ENCODE peak calls at places on chromosomes 16 and 17, in five cellular contexts. H is esophagus squamous epithelium, R is uterus, A is cardiac fibroblast, L is heart right ventricle. T is an unnamed sample.
A peak's percentile ranks its signal among the peaks of the same experiment; 100 is the strongest.

GRCh38 chr17:74414510-74414909 is 17.4 kb upstream of the GPRC5C start:
- DNase-seq in H (no peak), R (no peak), A (no peak), L (no peak), T (no peak)

GRCh38 chr17:64448665-64449512 is at the start of gene MILR1:
- DNase-seq in H (no peak), R (peak; percentile 52), A (peak; percentile 96), L (peak; percentile 50), T (peak; percentile 69)

GRCh38 chr16:66751135-66751991 is at the start of gene DYNC1LI2:
- DNase-seq in H (no peak), R (peak; percentile 69), A (peak; percentile 79), L (peak; percentile 84), T (peak; percentile 70)

GRCh38 chr16:11306997-11307638 is 26.0 kb upstream of the PRM1 start:
- DNase-seq in H (no peak), R (no peak), A (no peak), L (no peak), T (no peak)

GRCh38 chr17:61460796-61461585 is 8.8 kb downstream of the TBX4 start:
- DNase-seq in H (no peak), R (no peak), A (no peak), L (no peak), T (no peak)

GRCh38 chr17:81298325-81298990 is 3.4 kb upstream of the SLC38A10 start:
- DNase-seq in H (no peak), R (no peak), A (no peak), L (no peak), T (no peak)

GRCh38 chr17:33261911-33262665 is 31.0 kb downstream of the ASIC2 start:
- DNase-seq in H (no peak), R (no peak), A (no peak), L (no peak), T (no peak)

GRCh38 chr17:30819941-30820705 is 4.4 kb downstream of the CRLF3 start:
- DNase-seq in H (no peak), R (no peak), A (peak; percentile 65), L (no peak), T (no peak)

GRCh38 chr16:84751947-84752346 is 52.1 kb downstream of the USP10 start:
- DNase-seq in H (no peak), R (no peak), A (no peak), L (no peak), T (peak; percentile 42)

GRCh38 chr17:18225562-18226283 is at the start of gene LLGL1:
- DNase-seq in H (no peak), R (no peak), A (peak; percentile 15), L (peak; percentile 35), T (no peak)

GRCh38 chr16:78257376-78257728 is 157.9 kb downstream of the WWOX start:
- DNase-seq in H (no peak), R (no peak), A (no peak), L (no peak), T (no peak)

GRCh38 chr17:73758245-73758644 is 114.0 kb upstream of the SDK2 start:
- DNase-seq in H (no peak), R (no peak), A (no peak), L (no peak), T (no peak)

GRCh38 chr17:65220732-65221131 is 83.6 kb downstream of the RGS9 start:
- DNase-seq in H (no peak), R (no peak), A (no peak), L (no peak), T (no peak)

GRCh38 chr17:39139561-39139960 is 11.9 kb downstream of the PLXDC1 start:
- DNase-seq in H (no peak), R (no peak), A (no peak), L (no peak), T (no peak)

GRCh38 chr17:4407851-4408250 is 25.9 kb upstream of the SPNS3 start:
- DNase-seq in H (no peak), R (no peak), A (no peak), L (no peak), T (no peak)

GRCh38 chr16:728890-729744 is 2.2 kb downstream of the HAGHL start:
- DNase-seq in H (no peak), R (no peak), A (no peak), L (no peak), T (no peak)

DNA sequence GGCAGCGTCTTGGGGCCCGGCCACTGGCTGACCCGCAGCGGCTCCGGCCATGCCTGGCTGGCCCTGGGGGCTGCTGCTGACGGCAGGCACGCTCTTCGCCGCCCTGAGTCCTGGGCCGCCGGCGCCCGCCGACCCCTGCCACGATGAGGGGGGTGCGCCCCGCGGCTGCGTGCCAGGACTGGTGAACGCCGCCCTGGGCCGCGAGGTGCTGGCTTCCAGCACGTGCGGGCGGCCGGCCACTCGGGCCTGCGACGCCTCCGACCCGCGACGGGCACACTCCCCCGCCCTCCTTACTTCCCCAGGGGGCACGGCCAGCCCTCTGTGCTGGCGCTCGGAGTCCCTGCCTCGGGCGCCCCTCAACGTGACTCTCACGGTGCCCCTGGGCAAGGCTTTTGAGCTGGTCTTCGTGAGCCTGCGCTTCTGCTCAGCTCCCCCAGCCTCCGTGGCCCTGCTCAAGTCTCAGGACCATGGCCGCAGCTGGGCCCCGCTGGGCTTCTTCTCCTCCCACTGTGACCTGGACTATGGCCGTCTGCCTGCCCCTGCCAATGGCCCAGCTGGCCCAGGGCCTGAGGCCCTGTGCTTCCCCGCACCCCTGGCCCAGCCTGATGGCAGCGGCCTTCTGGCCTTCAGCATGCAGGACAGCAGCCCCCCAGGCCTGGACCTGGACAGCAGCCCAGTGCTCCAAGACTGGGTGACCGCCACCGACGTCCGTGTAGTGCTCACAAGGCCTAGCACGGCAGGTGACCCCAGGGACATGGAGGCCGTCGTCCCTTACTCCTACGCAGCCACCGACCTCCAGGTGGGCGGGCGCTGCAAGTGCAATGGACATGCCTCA is 773 bp downstream of the NTN3 start:
- DNase-seq in H (no peak), R (no peak), A (no peak), L (no peak), T (no peak)
- H3K4me3 ChIP-seq in H (peak overlapping the region; percentile 36), R (no peak overlapping the region), A (no peak overlapping the region), L (peak overlapping the region; percentile 26), T (peak overlapping the region; percentile 47)

GRCh38 chr16:59205403-59205802 is 471.3 kb upstream of the GOT2 start:
- DNase-seq in H (no peak), R (no peak), A (no peak), L (no peak), T (no peak)

GRCh38 chr16:59212492-59213024 is 478.4 kb upstream of the GOT2 start:
- DNase-seq in H (no peak), R (no peak), A (no peak), L (no peak), T (no peak)

GRCh38 chr16:59214455-59214854 is 480.3 kb upstream of the GOT2 start:
- DNase-seq in H (no peak), R (no peak), A (no peak), L (no peak), T (no peak)

GRCh38 chr16:59213952-59214351 is 479.8 kb upstream of the GOT2 start:
- DNase-seq in H (no peak), R (no peak), A (no peak), L (no peak), T (no peak)

DNA sequence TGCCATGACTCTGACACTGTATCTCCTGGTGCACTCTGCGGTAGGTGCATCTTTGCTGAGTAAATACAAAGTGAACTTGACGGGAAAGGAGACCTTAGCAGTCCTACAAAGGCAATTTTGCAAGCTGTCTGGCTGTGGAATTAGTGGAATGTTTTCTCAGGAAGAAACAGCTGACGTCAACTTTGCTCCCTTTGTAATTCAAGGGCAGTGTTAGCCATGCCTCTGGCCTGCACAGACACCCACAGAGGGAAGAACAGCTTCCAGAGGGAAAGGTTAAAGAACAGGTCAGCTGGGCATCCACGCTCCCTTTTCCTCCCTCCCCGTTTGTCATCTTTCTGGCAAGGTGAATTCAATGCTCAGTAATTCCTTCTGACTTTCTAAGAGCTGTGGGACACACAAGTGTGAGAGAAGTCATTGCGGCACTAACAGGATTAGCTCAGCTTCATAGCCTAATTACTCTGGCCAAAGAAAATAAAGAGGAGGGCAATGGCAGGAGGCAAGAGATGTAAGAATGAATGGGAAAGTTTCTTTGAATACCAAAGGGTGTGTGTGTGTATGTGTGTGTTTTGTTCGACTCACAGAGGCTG is 476.9 kb upstream of the GOT2 start:
- DNase-seq in H (no peak), R (no peak), A (peak; percentile 10), L (peak; percentile 17), T (peak; percentile 58)
- H3K4me3 ChIP-seq in H (no peak overlapping the region), R (no peak overlapping the region), A (no peak overlapping the region), L (no peak overlapping the region), T (no peak overlapping the region)

GRCh38 chr16:88685156-88686061 is 898 bp downstream of the SNAI3 start:
- DNase-seq in H (no peak), R (no peak), A (peak; percentile 59), L (no peak), T (no peak)

GRCh38 chr16:88687676-88688012 is 1.3 kb upstream of the SNAI3 start:
- DNase-seq in H (no peak), R (no peak), A (no peak), L (no peak), T (no peak)

GRCh38 chr16:88687254-88687576 is 908 bp upstream of the SNAI3 start:
- DNase-seq in H (no peak), R (no peak), A (no peak), L (no peak), T (no peak)

GRCh38 chr16:88686062-88686438 is 257 bp downstream of the SNAI3 start:
- DNase-seq in H (no peak), R (no peak), A (no peak), L (no peak), T (no peak)

DNA sequence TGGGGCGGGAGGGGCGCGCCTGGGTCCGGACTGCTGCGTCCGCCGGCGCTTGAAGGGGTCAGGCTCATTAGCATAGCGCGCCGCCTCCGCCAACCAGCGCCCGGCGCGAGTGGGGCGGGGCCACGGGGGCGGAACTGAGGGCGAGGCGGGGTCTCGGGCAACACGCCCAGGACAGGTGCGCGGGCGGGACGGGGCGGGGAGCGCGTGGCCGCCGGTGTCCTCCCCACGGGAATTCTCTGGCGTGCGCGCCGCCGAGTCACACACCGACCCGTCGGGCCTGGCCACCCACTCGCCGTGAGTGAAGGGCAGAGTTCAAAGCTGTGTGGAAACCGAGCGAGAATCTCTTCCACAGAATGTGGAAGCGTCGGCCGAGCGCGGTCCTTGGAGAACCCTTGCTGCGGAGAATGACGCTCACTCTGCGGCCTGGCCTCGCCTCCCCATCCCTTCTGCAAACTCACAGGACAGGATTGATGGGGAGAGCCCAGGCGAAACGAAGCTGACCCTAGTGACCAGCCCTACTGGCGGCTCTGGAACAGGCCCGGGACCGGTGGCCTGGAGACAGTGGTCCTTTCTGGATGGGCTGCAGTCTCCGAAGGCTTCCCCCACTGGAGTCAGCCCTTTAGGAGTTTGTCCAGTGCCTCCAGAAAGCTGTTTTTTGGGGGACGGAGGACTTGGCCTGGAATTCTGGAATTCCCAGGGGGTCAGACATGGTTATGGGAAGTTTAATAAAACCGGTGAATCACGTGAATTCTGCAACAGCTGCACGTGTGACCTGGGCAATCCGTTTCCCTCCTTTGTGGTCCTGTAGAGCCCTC is at the start of gene SNAI3:
- DNase-seq in H (no peak), R (no peak), A (peak; percentile 51), L (peak; percentile 75), T (peak; percentile 73)
- H3K4me3 ChIP-seq in H (peak within 1 kb of the TSS; percentile 62), R (peak within 1 kb of the TSS; percentile 12), A (peak within 1 kb of the TSS; percentile 50), L (peak within 1 kb of the TSS; percentile 60), T (peak within 1 kb of the TSS; percentile 52)

GRCh38 chr16:19116711-19117449 is 3.1 kb downstream of the ITPRIPL2 start:
- DNase-seq in H (no peak), R (no peak), A (peak; percentile 30), L (no peak), T (no peak)

GRCh38 chr16:19123535-19124178 is 9.9 kb downstream of the ITPRIPL2 start:
- DNase-seq in H (no peak), R (no peak), A (peak; percentile 19), L (no peak), T (no peak)

GRCh38 chr16:19115148-19116021 is 1.6 kb downstream of the ITPRIPL2 start:
- DNase-seq in H (no peak), R (no peak), A (no peak), L (peak; percentile 39), T (no peak)

GRCh38 chr16:19118938-19119431 is 5.2 kb downstream of the ITPRIPL2 start:
- DNase-seq in H (no peak), R (peak; percentile 78), A (peak; percentile 92), L (peak; percentile 68), T (peak; percentile 77)

GRCh38 chr16:19119564-19119963 is 5.8 kb downstream of the ITPRIPL2 start:
- DNase-seq in H (no peak), R (peak; percentile 34), A (peak; percentile 86), L (no peak), T (no peak)
- H3K4me3 ChIP-seq in H (peak overlapping the region; percentile 82), R (peak overlapping the region; percentile 32), A (peak overlapping the region; percentile 47), L (peak overlapping the region; percentile 40), T (no peak overlapping the region)

T was measured in right atrium auricular region.